ENCODE peak calls at places on chromosomes 7 and 10, in seven cellular contexts. One of them, this sample, is unnamed.

GRCh38 chr10:10045765-10046028 is 972.0 kb upstream of the CELF2 start:
- DNase-seq in left colon: no peak
- DNase-seq in cerebellum: no peak
- DNase-seq in right atrium auricular region: no peak
- DNase-seq in non-pigmented ciliary epithelial cell: no peak
- DNase-seq in AG09319: no peak
- DNase-seq in A549: no peak
- DNase-seq in this sample: no peak

GRCh38 chr7:71633571-71634008 is 501.6 kb downstream of the GALNT17 start:
- DNase-seq in right atrium auricular region: no peak
- DNase-seq in A549: peak
- DNase-seq in cerebellum: peak
- DNase-seq in AG09319: peak
- DNase-seq in non-pigmented ciliary epithelial cell: peak
- DNase-seq in left colon: no peak
- DNase-seq in this sample: no peak

GRCh38 chr7:105521027-105521730 is 892 bp downstream of the PUS7 start:
- DNase-seq in cerebellum: peak
- DNase-seq in non-pigmented ciliary epithelial cell: no peak
- DNase-seq in left colon: peak
- DNase-seq in A549: peak
- DNase-seq in AG09319: no peak
- DNase-seq in right atrium auricular region: peak
- DNase-seq in this sample: peak

GRCh38 chr7:142523821-142524460 is 225.3 kb upstream of the PRSS1 start:
- DNase-seq in left colon: no peak
- DNase-seq in AG09319: no peak
- DNase-seq in cerebellum: no peak
- DNase-seq in A549: no peak
- DNase-seq in non-pigmented ciliary epithelial cell: no peak
- DNase-seq in right atrium auricular region: no peak
- DNase-seq in this sample: no peak

GRCh38 chr10:11154809-11155208 is 137.1 kb downstream of the CELF2 start:
- DNase-seq in A549: no peak
- DNase-seq in cerebellum: no peak
- DNase-seq in AG09319: no peak
- DNase-seq in left colon: no peak
- DNase-seq in non-pigmented ciliary epithelial cell: no peak
- DNase-seq in right atrium auricular region: no peak
- DNase-seq in this sample: no peak

GRCh38 chr10:103855424-103855823 is at the start of gene SH3PXD2A:
- DNase-seq in cerebellum: peak
- DNase-seq in left colon: no peak
- DNase-seq in right atrium auricular region: no peak
- DNase-seq in AG09319: no peak
- DNase-seq in A549: no peak
- DNase-seq in non-pigmented ciliary epithelial cell: no peak
- DNase-seq in this sample: peak

GRCh38 chr7:105224884-105225651 is 163.7 kb downstream of the SRPK2 start:
- DNase-seq in left colon: no peak
- DNase-seq in cerebellum: peak
- DNase-seq in right atrium auricular region: no peak
- DNase-seq in A549: peak
- DNase-seq in AG09319: peak
- DNase-seq in non-pigmented ciliary epithelial cell: peak
- DNase-seq in this sample: no peak

GRCh38 chr10:33073641-33074410 is 115.8 kb upstream of the ITGB1 start:
- DNase-seq in non-pigmented ciliary epithelial cell: no peak
- DNase-seq in left colon: no peak
- DNase-seq in AG09319: no peak
- DNase-seq in right atrium auricular region: no peak
- DNase-seq in cerebellum: no peak
- DNase-seq in A549: peak
- DNase-seq in this sample: no peak

GRCh38 chr10:61992683-61993629 is 91.5 kb downstream of the ARID5B start:
- DNase-seq in left colon: peak
- DNase-seq in non-pigmented ciliary epithelial cell: peak
- DNase-seq in cerebellum: no peak
- DNase-seq in A549: peak
- DNase-seq in AG09319: peak
- DNase-seq in right atrium auricular region: peak
- DNase-seq in this sample: no peak

GRCh38 chr7:148286150-148286549 is 304.4 kb upstream of the C7orf33 start:
- DNase-seq in left colon: no peak
- DNase-seq in cerebellum: no peak
- DNase-seq in non-pigmented ciliary epithelial cell: no peak
- DNase-seq in A549: peak
- DNase-seq in right atrium auricular region: no peak
- DNase-seq in AG09319: no peak
- DNase-seq in this sample: no peak

GRCh38 chr10:71632200-71632820 is 87.3 kb downstream of the C10orf105 start:
- DNase-seq in non-pigmented ciliary epithelial cell: no peak
- DNase-seq in right atrium auricular region: no peak
- DNase-seq in A549: no peak
- DNase-seq in left colon: no peak
- DNase-seq in cerebellum: peak
- DNase-seq in AG09319: no peak
- DNase-seq in this sample: no peak

GRCh38 chr10:21315321-21316220 is 209.9 kb downstream of the SKIDA1 start:
- DNase-seq in A549: peak
- DNase-seq in cerebellum: no peak
- DNase-seq in non-pigmented ciliary epithelial cell: peak
- DNase-seq in right atrium auricular region: peak
- DNase-seq in left colon: no peak
- DNase-seq in AG09319: peak
- DNase-seq in this sample: peak

GRCh38 chr10:22219308-22219707 is 1.5 kb upstream of the EBLN1 start:
- DNase-seq in cerebellum: no peak
- DNase-seq in left colon: no peak
- DNase-seq in right atrium auricular region: no peak
- DNase-seq in A549: no peak
- DNase-seq in non-pigmented ciliary epithelial cell: no peak
- DNase-seq in AG09319: no peak
- DNase-seq in this sample: no peak

GRCh38 chr7:120733143-120733542 is 124.8 kb downstream of the TSPAN12 start:
- DNase-seq in non-pigmented ciliary epithelial cell: peak
- DNase-seq in AG09319: no peak
- DNase-seq in cerebellum: no peak
- DNase-seq in right atrium auricular region: no peak
- DNase-seq in A549: peak
- DNase-seq in left colon: no peak
- DNase-seq in this sample: no peak

GRCh38 chr10:21021843-21022594 is 124.9 kb upstream of the NEBL start:
- DNase-seq in AG09319: no peak
- DNase-seq in A549: peak
- DNase-seq in right atrium auricular region: no peak
- DNase-seq in left colon: no peak
- DNase-seq in non-pigmented ciliary epithelial cell: no peak
- DNase-seq in cerebellum: no peak
- DNase-seq in this sample: no peak

GRCh38 chr7:122143376-122143750 is 686 bp downstream of the AASS start:
- DNase-seq in A549: no peak
- DNase-seq in non-pigmented ciliary epithelial cell: no peak
- DNase-seq in left colon: no peak
- DNase-seq in cerebellum: no peak
- DNase-seq in right atrium auricular region: peak
- DNase-seq in AG09319: no peak
- DNase-seq in this sample: peak

GRCh38 chr10:13751191-13751764 is 164.5 kb downstream of the PRPF18 start:
- DNase-seq in A549: no peak
- DNase-seq in non-pigmented ciliary epithelial cell: no peak
- DNase-seq in right atrium auricular region: no peak
- DNase-seq in left colon: no peak
- DNase-seq in cerebellum: no peak
- DNase-seq in AG09319: no peak
- DNase-seq in this sample: no peak

GRCh38 chr10:61643316-61643751 is 19.4 kb upstream of the CABCOCO1 start:
- DNase-seq in right atrium auricular region: no peak
- DNase-seq in A549: no peak
- DNase-seq in non-pigmented ciliary epithelial cell: peak
- DNase-seq in cerebellum: no peak
- DNase-seq in AG09319: no peak
- DNase-seq in left colon: no peak
- DNase-seq in this sample: no peak

GRCh38 chr7:133344275-133344674 is 91.4 kb downstream of the EXOC4 start:
- DNase-seq in cerebellum: no peak
- DNase-seq in right atrium auricular region: no peak
- DNase-seq in left colon: no peak
- DNase-seq in A549: no peak
- DNase-seq in AG09319: no peak
- DNase-seq in non-pigmented ciliary epithelial cell: no peak
- DNase-seq in this sample: no peak

GRCh38 chr7:15424468-15424867 is 137.3 kb downstream of the AGMO start:
- DNase-seq in cerebellum: no peak
- DNase-seq in right atrium auricular region: no peak
- DNase-seq in left colon: no peak
- DNase-seq in AG09319: no peak
- DNase-seq in A549: no peak
- DNase-seq in non-pigmented ciliary epithelial cell: no peak
- DNase-seq in this sample: no peak

GRCh38 chr10:30158325-30158960 is 99.1 kb upstream of the JCAD start:
- DNase-seq in left colon: no peak
- DNase-seq in A549: no peak
- DNase-seq in cerebellum: no peak
- DNase-seq in AG09319: no peak
- DNase-seq in right atrium auricular region: no peak
- DNase-seq in non-pigmented ciliary epithelial cell: no peak
- DNase-seq in this sample: no peak

GRCh38 chr10:66535418-66535817 is 390.4 kb upstream of the LRRTM3 start:
- DNase-seq in left colon: no peak
- DNase-seq in right atrium auricular region: no peak
- DNase-seq in AG09319: no peak
- DNase-seq in non-pigmented ciliary epithelial cell: no peak
- DNase-seq in A549: no peak
- DNase-seq in cerebellum: no peak
- DNase-seq in this sample: no peak

GRCh38 chr7:18420758-18421157 is 74.8 kb upstream of the HDAC9 start:
- DNase-seq in non-pigmented ciliary epithelial cell: peak
- DNase-seq in cerebellum: no peak
- DNase-seq in right atrium auricular region: no peak
- DNase-seq in A549: no peak
- DNase-seq in left colon: no peak
- DNase-seq in AG09319: no peak
- DNase-seq in this sample: peak

GRCh38 chr10:115355162-115355760 is 262.1 kb downstream of the ATRNL1 start:
- DNase-seq in right atrium auricular region: no peak
- DNase-seq in A549: peak
- DNase-seq in left colon: no peak
- DNase-seq in AG09319: peak
- DNase-seq in non-pigmented ciliary epithelial cell: peak
- DNase-seq in cerebellum: peak
- DNase-seq in this sample: peak

GRCh38 chr10:12349628-12350166 is 350 bp downstream of the CAMK1D start:
- DNase-seq in non-pigmented ciliary epithelial cell: no peak
- DNase-seq in cerebellum: no peak
- DNase-seq in left colon: no peak
- DNase-seq in right atrium auricular region: no peak
- DNase-seq in A549: no peak
- DNase-seq in AG09319: no peak
- DNase-seq in this sample: no peak

GRCh38 chr7:45920543-45921380 is at the start of gene IGFBP3:
- DNase-seq in A549: peak
- DNase-seq in left colon: no peak
- DNase-seq in cerebellum: peak
- DNase-seq in non-pigmented ciliary epithelial cell: no peak
- DNase-seq in right atrium auricular region: no peak
- DNase-seq in AG09319: no peak
- DNase-seq in this sample: peak

GRCh38 chr10:3424102-3424803 is 251.7 kb upstream of the PITRM1 start:
- DNase-seq in right atrium auricular region: peak
- DNase-seq in A549: no peak
- DNase-seq in AG09319: no peak
- DNase-seq in left colon: no peak
- DNase-seq in non-pigmented ciliary epithelial cell: no peak
- DNase-seq in cerebellum: no peak
- DNase-seq in this sample: no peak

GRCh38 chr7:157404845-157405481 is 68.2 kb downstream of the DNAJB6 start:
- DNase-seq in AG09319: peak
- DNase-seq in A549: peak
- DNase-seq in left colon: no peak
- DNase-seq in cerebellum: no peak
- DNase-seq in right atrium auricular region: peak
- DNase-seq in non-pigmented ciliary epithelial cell: peak
- DNase-seq in this sample: no peak